ENCODE peak calls at places on chromosomes 13 and 19, in six cellular contexts. F is HCT116, L is SK-N-SH, C is HepG2, X is H1, U is K562. E is an unnamed sample.
A peak's percentile ranks its signal among the peaks of the same experiment; 100 is the strongest.

GRCh38 chr19:18304194-18304495 is 18.7 kb downstream of the LSM4 start:
- DNase-seq in F (no peak), L (no peak), C (no peak), X (no peak), U (no peak), E (no peak)

GRCh38 chr13:97953376-97953970 is at the start of gene IPO5:
- DNase-seq in F (no peak), L (no peak), C (no peak), X (no peak), U (no peak), E (no peak)

GRCh38 chr19:57210381-57210780 is 19.1 kb downstream of the ZNF264 start:
- DNase-seq in F (no peak), L (no peak), C (no peak), X (no peak), U (no peak), E (no peak)

GRCh38 chr19:48645652-48646191 is at the start of gene CA11:
- DNase-seq in F (no peak), L (no peak), C (no peak), X (no peak), U (no peak), E (no peak)

GRCh38 chr19:3674784-3675183 is 25.5 kb downstream of the PIP5K1C start:
- DNase-seq in F (no peak), L (no peak), C (no peak), X (no peak), U (no peak), E (no peak)

GRCh38 chr19:17424743-17425365 is 5.0 kb downstream of the MVB12A start:
- DNase-seq in F (no peak), L (peak; percentile 91), C (no peak), X (no peak), U (peak; percentile 90), E (no peak)

GRCh38 chr19:52669586-52669985 is 31.4 kb upstream of the ZNF83 start:
- DNase-seq in F (no peak), L (no peak), C (no peak), X (no peak), U (no peak), E (no peak)

GRCh38 chr13:43751624-43752023 is 35.1 kb downstream of the ENOX1 start:
- DNase-seq in F (no peak), L (no peak), C (no peak), X (no peak), U (no peak), E (no peak)

GRCh38 chr19:49930483-49931011 is 1.2 kb upstream of the NUP62 start:
- DNase-seq in F (peak; percentile 38), L (no peak), C (no peak), X (no peak), U (peak; percentile 87), E (peak; percentile 68)

GRCh38 chr19:39446365-39447084 is 1.1 kb downstream of the SUPT5H start:
- DNase-seq in F (no peak), L (no peak), C (no peak), X (no peak), U (no peak), E (no peak)

GRCh38 chr19:6363429-6363828 is 2.1 kb downstream of the CLPP start:
- DNase-seq in F (no peak), L (no peak), C (no peak), X (no peak), U (no peak), E (no peak)

GRCh38 chr19:29690842-29691241 is 24.2 kb downstream of the C19orf12 start:
- DNase-seq in F (peak; percentile 23), L (no peak), C (peak; percentile 67), X (no peak), U (peak; percentile 89), E (no peak)

GRCh38 chr19:18883530-18884304 is 12.2 kb downstream of the CERS1 start:
- DNase-seq in F (no peak), L (no peak), C (no peak), X (no peak), U (peak; percentile 58), E (no peak)

GRCh38 chr19:6067975-6068374 is 42.3 kb downstream of the RFX2 start:
- DNase-seq in F (no peak), L (no peak), C (no peak), X (no peak), U (no peak), E (no peak)

GRCh38 chr19:45972081-45972943 is 1.4 kb downstream of the NOVA2 start:
- DNase-seq in F (no peak), L (peak; percentile 56), C (no peak), X (no peak), U (no peak), E (no peak)

GRCh38 chr19:3977242-3978143 is 6.6 kb upstream of the DAPK3 start:
- DNase-seq in F (no peak), L (peak; percentile 44), C (no peak), X (no peak), U (no peak), E (no peak)

GRCh38 chr19:14181906-14182305 is 24.1 kb downstream of the ADGRL1 start:
- DNase-seq in F (no peak), L (peak; percentile 14), C (no peak), X (no peak), U (no peak), E (no peak)

GRCh38 chr19:18608805-18609716 is 2.5 kb upstream of the CRLF1 start:
- DNase-seq in F (no peak), L (peak; percentile 27), C (no peak), X (no peak), U (no peak), E (no peak)

GRCh38 chr19:3618144-3618810 is 8.3 kb downstream of the CACTIN start:
- DNase-seq in F (no peak), L (peak; percentile 98), C (no peak), X (no peak), U (peak; percentile 79), E (peak; percentile 55)

GRCh38 chr13:19597523-19597922 is 35.9 kb upstream of the MPHOSPH8 start:
- DNase-seq in F (no peak), L (no peak), C (no peak), X (no peak), U (no peak), E (no peak)

GRCh38 chr13:91296011-91296410 is 51.5 kb upstream of the MIR17HG start:
- DNase-seq in F (no peak), L (no peak), C (no peak), X (no peak), U (no peak), E (no peak)

GRCh38 chr19:30163663-30164062 is 208.5 kb upstream of the ZNF536 start:
- DNase-seq in F (no peak), L (no peak), C (no peak), X (no peak), U (no peak), E (no peak)

GRCh38 chr19:46896076-46896794 is 35.4 kb downstream of the ARHGAP35 start:
- DNase-seq in F (no peak), L (no peak), C (no peak), X (no peak), U (no peak), E (no peak)

GRCh38 chr19:38638461-38638860 is 9.0 kb upstream of the ACTN4 start:
- DNase-seq in F (no peak), L (no peak), C (no peak), X (no peak), U (no peak), E (no peak)

GRCh38 chr13:99648266-99648665 is 147.0 kb downstream of the TM9SF2 start:
- DNase-seq in F (no peak), L (no peak), C (no peak), X (no peak), U (no peak), E (no peak)

GRCh38 chr19:18339703-18340102 is 695 bp upstream of the PGPEP1 start:
- DNase-seq in F (no peak), L (peak; percentile 50), C (no peak), X (no peak), U (peak; percentile 85), E (no peak)

GRCh38 chr13:30873519-30873918 is 32.6 kb upstream of the MEDAG start:
- DNase-seq in F (no peak), L (no peak), C (no peak), X (no peak), U (no peak), E (no peak)

GRCh38 chr13:107289540-107289939 is 721.6 kb upstream of the ARGLU1 start:
- DNase-seq in F (no peak), L (no peak), C (no peak), X (no peak), U (no peak), E (no peak)

GRCh38 chr19:42628411-42629135 is 33.8 kb upstream of the CEACAM8 start:
- DNase-seq in F (no peak), L (no peak), C (no peak), X (no peak), U (no peak), E (no peak)

GRCh38 chr19:46218160-46218559 is 11.4 kb upstream of the IGFL1 start:
- DNase-seq in F (peak; percentile 21), L (no peak), C (peak; percentile 23), X (peak; percentile 38), U (peak; percentile 65), E (peak; percentile 82)

GRCh38 chr19:42831221-42832019 is 48.1 kb downstream of the PSG1 start:
- DNase-seq in F (peak; percentile 28), L (no peak), C (peak; percentile 15), X (no peak), U (no peak), E (peak; percentile 22)

GRCh38 chr13:111283991-111284390 is 36.5 kb upstream of the TEX29 start:
- DNase-seq in F (no peak), L (no peak), C (no peak), X (no peak), U (no peak), E (no peak)

GRCh38 chr13:26133851-26134250 is 82.0 kb upstream of the SHISA2 start:
- DNase-seq in F (no peak), L (no peak), C (no peak), X (no peak), U (no peak), E (no peak)

GRCh38 chr13:34627905-34628682 is 314.0 kb upstream of the NBEA start:
- DNase-seq in F (no peak), L (no peak), C (no peak), X (no peak), U (no peak), E (no peak)
- TF ChIP-seq JUND in F (no peak), L (no peak), C (no peak), X (no peak), U (no peak), E (no peak)

DNA sequence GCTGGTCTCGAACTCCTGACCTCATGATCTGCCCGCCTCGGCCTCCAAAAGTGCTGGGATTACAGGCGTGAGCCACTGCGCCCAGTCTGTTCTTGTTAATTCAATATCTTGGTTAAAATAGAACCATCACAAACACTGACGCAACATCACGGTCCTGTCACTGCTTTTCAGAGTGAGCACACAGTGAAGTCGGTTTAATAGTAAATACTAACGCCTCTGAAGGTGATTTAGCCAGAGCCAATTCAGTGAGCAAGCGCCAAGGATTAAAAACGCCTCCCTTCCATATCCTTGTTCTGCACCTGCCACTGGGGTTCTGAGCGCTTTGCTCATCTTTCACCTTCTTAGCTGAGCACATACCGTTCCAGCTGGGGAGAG is 30.3 kb downstream of the LAMP1 start:
- DNase-seq in F (no peak), L (no peak), C (no peak), X (no peak), U (no peak), E (no peak)
- TF ChIP-seq JUND in F (no peak), L (no peak), C (no peak), X (no peak), U (no peak), E (no peak)

GRCh38 chr13:83024955-83025594 is 857.2 kb downstream of the SLITRK1 start:
- DNase-seq in F (no peak), L (no peak), C (no peak), X (no peak), U (no peak), E (no peak)
- TF ChIP-seq JUND in F (no peak), L (no peak), C (no peak), X (no peak), U (no peak), E (no peak)

GRCh38 chr13:62910541-62910940 is 1494.9 kb upstream of the PCDH20 start:
- DNase-seq in F (no peak), L (no peak), C (no peak), X (no peak), U (no peak), E (no peak)
- TF ChIP-seq JUND in F (no peak), L (no peak), C (no peak), X (no peak), U (no peak), E (no peak)

E was measured in T47D.